ENCODE peak calls at places on chromosomes 12 and 14, in six cellular contexts. Y, X, T, H, C and M are unnamed samples.
A peak's percentile ranks its signal among the peaks of the same experiment; 100 is the strongest.

GRCh38 chr12:131593411-131593810 is 117.5 kb upstream of the SFSWAP start:
- DNase-seq in Y (no peak), X (no peak), T (no peak), H (no peak), C (no peak), M (no peak)

GRCh38 chr12:8566525-8566924 is 25.8 kb upstream of the CLEC4E start:
- DNase-seq in Y (no peak), X (no peak), T (no peak), H (no peak), C (no peak), M (no peak)

GRCh38 chr14:90632451-90632850 is 183.8 kb downstream of the TTC7B start:
- DNase-seq in Y (no peak), X (no peak), T (no peak), H (no peak), C (no peak), M (no peak)

GRCh38 chr12:93593833-93594232 is 21.4 kb downstream of the SOCS2 start:
- DNase-seq in Y (no peak), X (no peak), T (no peak), H (no peak), C (no peak), M (no peak)

GRCh38 chr12:21773799-21774198 is 707 bp downstream of the KCNJ8 start:
- DNase-seq in Y (no peak), X (no peak), T (no peak), H (no peak), C (no peak), M (no peak)

GRCh38 chr12:61554268-61555008 is 705.8 kb upstream of the USP15 start:
- DNase-seq in Y (no peak), X (no peak), T (no peak), H (no peak), C (no peak), M (no peak)

GRCh38 chr14:98466807-98467206 is 805.2 kb downstream of the BCL11B start:
- DNase-seq in Y (no peak), X (no peak), T (no peak), H (no peak), C (no peak), M (no peak)

GRCh38 chr14:104280085-104280901 is 141.9 kb downstream of the KIF26A start:
- DNase-seq in Y (peak; percentile 26), X (peak; percentile 10), T (no peak), H (no peak), C (no peak), M (peak; percentile 49)

GRCh38 chr14:75249251-75249957 is 29.2 kb upstream of the FOS start:
- DNase-seq in Y (no peak), X (no peak), T (peak; percentile 57), H (no peak), C (peak; percentile 75), M (peak; percentile 50)

GRCh38 chr12:56836800-56837663 is 73.9 kb downstream of the HSD17B6 start:
- DNase-seq in Y (no peak), X (no peak), T (peak; percentile 35), H (no peak), C (no peak), M (no peak)

GRCh38 chr12:95532851-95533250 is 18.4 kb downstream of the USP44 start:
- DNase-seq in Y (no peak), X (no peak), T (no peak), H (no peak), C (no peak), M (no peak)

GRCh38 chr12:70576341-70577282 is 60.6 kb downstream of the PTPRB start:
- DNase-seq in Y (no peak), X (no peak), T (peak; percentile 69), H (no peak), C (no peak), M (no peak)

GRCh38 chr14:76715102-76715926 is 46.0 kb upstream of the VASH1 start:
- DNase-seq in Y (no peak), X (no peak), T (no peak), H (no peak), C (no peak), M (no peak)

GRCh38 chr12:46371718-46372130 is 849 bp downstream of the SLC38A2 start:
- DNase-seq in Y (peak; percentile 82), X (peak; percentile 67), T (peak; percentile 70), H (peak; percentile 52), C (peak; percentile 48), M (peak; percentile 87)

GRCh38 chr12:74317078-74317581 is 220.5 kb upstream of the ATXN7L3B start:
- DNase-seq in Y (peak; percentile 45), X (peak; percentile 18), T (peak; percentile 3), H (no peak), C (no peak), M (no peak)

GRCh38 chr12:102992297-102992696 is 34.8 kb downstream of the ASCL1 start:
- DNase-seq in Y (no peak), X (no peak), T (peak; percentile 8), H (no peak), C (no peak), M (no peak)

GRCh38 chr12:87779858-87780498 is 249.2 kb downstream of the C12orf50 start:
- DNase-seq in Y (no peak), X (no peak), T (peak; percentile 78), H (no peak), C (no peak), M (no peak)

GRCh38 chr14:96839251-96839650 is 42.1 kb downstream of the VRK1 start:
- DNase-seq in Y (no peak), X (no peak), T (no peak), H (no peak), C (no peak), M (no peak)

GRCh38 chr14:57865450-57866198 is at the start of gene SLC35F4:
- DNase-seq in Y (peak; percentile 33), X (no peak), T (no peak), H (no peak), C (no peak), M (peak; percentile 64)

GRCh38 chr14:52007637-52008036 is 18.3 kb downstream of the RTRAF start:
- DNase-seq in Y (no peak), X (no peak), T (no peak), H (no peak), C (no peak), M (no peak)

GRCh38 chr14:22533739-22534359 is 55.2 kb downstream of the DAD1 start:
- DNase-seq in Y (no peak), X (no peak), T (no peak), H (no peak), C (no peak), M (no peak)